ENCODE peak calls at places on chromosomes 6 and 20, in eight cellular contexts. T is psoas muscle; E is CD8-positive, alpha-beta T cell; X is CD8-positive, alpha-beta memory T cell; H is heart right ventricle; D is hepatocyte; L is aorta; J is esophagus muscularis mucosa. M is an unnamed sample.

GRCh38 chr6:170116643-170117042 is 174.2 kb downstream of the DLL1 start:
- DNase-seq in T (no peak), E (peak; percentile 2), X (peak; percentile 39), H (peak; percentile 2), D (no peak), L (peak; percentile 62), J (no peak), M (no peak)

GRCh38 chr6:37388578-37388977 is 34.8 kb downstream of the RNF8 start:
- DNase-seq in T (no peak), E (no peak), X (no peak), H (no peak), D (no peak), L (no peak), J (no peak), M (no peak)

GRCh38 chr6:52394251-52394666 is 25.9 kb upstream of the EFHC1 start:
- DNase-seq in T (no peak), E (peak; percentile 22), X (peak; percentile 52), H (no peak), D (no peak), L (no peak), J (no peak), M (no peak)

GRCh38 chr6:112563368-112563767 is 216.2 kb downstream of the RFPL4B start:
- DNase-seq in T (no peak), E (no peak), X (no peak), H (no peak), D (peak; percentile 20), L (no peak), J (no peak), M (no peak)

GRCh38 chr20:9978395-9979004 is 56.3 kb upstream of the ANKEF1 start:
- DNase-seq in T (no peak), E (peak; percentile 26), X (peak; percentile 57), H (peak; percentile 64), D (peak; percentile 86), L (no peak), J (no peak), M (peak; percentile 78)

GRCh38 chr6:149004664-149005063 is 257.8 kb downstream of the UST start:
- DNase-seq in T (no peak), E (no peak), X (no peak), H (no peak), D (no peak), L (no peak), J (peak; percentile 45), M (no peak)

GRCh38 chr20:53827292-53827995 is 233.8 kb upstream of the ZNF217 start:
- DNase-seq in T (no peak), E (no peak), X (no peak), H (no peak), D (no peak), L (no peak), J (no peak), M (no peak)

GRCh38 chr6:105898286-105898685 is 187.8 kb upstream of the PRDM1 start:
- DNase-seq in T (no peak), E (no peak), X (no peak), H (no peak), D (no peak), L (no peak), J (no peak), M (no peak)

DNA sequence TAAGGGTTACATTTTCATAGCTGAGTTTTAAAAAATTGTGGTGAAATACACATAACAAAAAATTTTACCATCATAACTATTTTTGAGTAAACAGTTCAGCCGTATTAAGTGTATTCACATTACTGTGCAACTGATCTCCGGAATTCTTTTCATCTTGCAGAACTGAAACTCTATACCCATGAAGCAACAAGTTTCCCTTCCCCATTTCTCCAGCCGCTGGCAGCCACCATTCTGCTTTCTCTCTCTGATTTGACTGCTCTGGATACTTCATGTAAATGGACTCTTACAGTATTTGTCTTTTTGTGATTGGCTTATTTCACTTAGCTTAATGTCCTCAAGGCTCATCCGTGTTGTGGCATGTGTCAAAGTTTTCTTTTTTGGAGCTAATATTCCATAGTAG is 341.6 kb downstream of the QKI start:
- DNase-seq in T (no peak), E (no peak), X (no peak), H (no peak), D (no peak), L (no peak), J (peak; percentile 85), M (no peak)
- H3K36me3 ChIP-seq in T (no peaks in the 10 kb centered on the region), E (no peaks in the 10 kb centered on the region), X (no peaks in the 10 kb centered on the region), H (no peaks in the 10 kb centered on the region), D (no peaks in the 10 kb centered on the region), L (no peaks in the 10 kb centered on the region), J (no peaks in the 10 kb centered on the region), M (no peaks in the 10 kb centered on the region)

GRCh38 chr6:117498159-117498558 is 15.7 kb downstream of the DCBLD1 start:
- DNase-seq in T (no peak), E (no peak), X (no peak), H (no peak), D (no peak), L (no peak), J (no peak), M (no peak)
- H3K4me1 ChIP-seq in T (peaks cover 6% of the 10 kb centered on the region), E (no peaks in the 10 kb centered on the region), X (no peaks in the 10 kb centered on the region), H (peaks cover 11% of the 10 kb centered on the region), D (peaks cover 21% of the 10 kb centered on the region), L (no peaks in the 10 kb centered on the region), J (no peaks in the 10 kb centered on the region), M (peaks cover 8% of the 10 kb centered on the region)

GRCh38 chr6:35025241-35026188 is 115.6 kb downstream of the TCP11 start:
- DNase-seq in T (no peak), E (no peak), X (no peak), H (no peak), D (no peak), L (no peak), J (no peak), M (peak; percentile 24)
- H3K27ac ChIP-seq in T (peak overlapping the region; percentile 60), E (no peak overlapping the region), X (no peak overlapping the region), H (peak overlapping the region; percentile 63), D (peak overlapping the region; percentile 85), L (no peak overlapping the region), J (peak overlapping the region; percentile 92), M (no peak overlapping the region)

GRCh38 chr20:34532320-34532719 is 16.1 kb downstream of the DYNLRB1 start:
- DNase-seq in T (no peak), E (no peak), X (no peak), H (no peak), D (no peak), L (no peak), J (no peak), M (no peak)

GRCh38 chr20:34528921-34529297 is 12.7 kb downstream of the DYNLRB1 start:
- DNase-seq in T (no peak), E (no peak), X (no peak), H (peak; percentile 53), D (no peak), L (no peak), J (no peak), M (no peak)

GRCh38 chr20:34529742-34530141 is 13.5 kb downstream of the DYNLRB1 start:
- DNase-seq in T (no peak), E (no peak), X (no peak), H (no peak), D (no peak), L (no peak), J (no peak), M (no peak)

GRCh38 chr20:34531608-34532265 is 15.5 kb downstream of the DYNLRB1 start:
- DNase-seq in T (no peak), E (no peak), X (no peak), H (no peak), D (no peak), L (no peak), J (no peak), M (no peak)

DNA sequence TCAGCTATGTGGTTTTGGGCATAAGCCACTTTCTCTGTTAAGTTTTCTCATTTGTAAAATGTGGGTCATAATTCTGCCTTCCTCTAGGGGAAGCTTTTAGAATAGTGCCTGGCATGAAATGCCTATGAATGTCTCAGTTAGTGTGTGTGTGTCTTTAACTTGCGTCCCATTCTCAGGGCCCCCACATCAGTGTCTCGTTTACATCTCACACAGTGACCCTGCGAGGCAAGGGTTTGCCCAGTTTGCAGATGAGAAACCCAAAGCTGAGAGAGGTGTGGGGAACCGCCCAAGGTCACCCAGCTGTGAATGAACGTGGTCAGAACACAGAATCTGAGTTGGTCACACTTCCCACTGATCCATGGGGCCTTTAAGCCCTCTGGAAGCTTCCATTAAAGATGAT is 14.1 kb downstream of the DYNLRB1 start:
- DNase-seq in T (no peak), E (no peak), X (no peak), H (no peak), D (no peak), L (no peak), J (no peak), M (no peak)
- H3K36me3 ChIP-seq in T (peaks cover 76% of the 10 kb centered on the region), E (peaks cover 65% of the 10 kb centered on the region), X (peaks cover 50% of the 10 kb centered on the region), H (no peaks in the 10 kb centered on the region), D (no peaks in the 10 kb centered on the region), L (no peaks in the 10 kb centered on the region), J (peaks cover 72% of the 10 kb centered on the region), M (peaks cover 15% of the 10 kb centered on the region)

GRCh38 chr20:57622579-57623381 is 2.6 kb upstream of the ZBP1 start:
- DNase-seq in T (no peak), E (peak; percentile 75), X (peak; percentile 79), H (peak; percentile 26), D (peak; percentile 76), L (peak; percentile 80), J (no peak), M (peak; percentile 67)
- H3K4me1 ChIP-seq in T (peaks cover 5% of the 10 kb centered on the region), E (peaks cover 73% of the 10 kb centered on the region), X (peaks cover 72% of the 10 kb centered on the region), H (peaks cover 5% of the 10 kb centered on the region), D (no peaks in the 10 kb centered on the region), L (no peaks in the 10 kb centered on the region), J (peaks cover 6% of the 10 kb centered on the region), M (peaks cover 3% of the 10 kb centered on the region)

DNA sequence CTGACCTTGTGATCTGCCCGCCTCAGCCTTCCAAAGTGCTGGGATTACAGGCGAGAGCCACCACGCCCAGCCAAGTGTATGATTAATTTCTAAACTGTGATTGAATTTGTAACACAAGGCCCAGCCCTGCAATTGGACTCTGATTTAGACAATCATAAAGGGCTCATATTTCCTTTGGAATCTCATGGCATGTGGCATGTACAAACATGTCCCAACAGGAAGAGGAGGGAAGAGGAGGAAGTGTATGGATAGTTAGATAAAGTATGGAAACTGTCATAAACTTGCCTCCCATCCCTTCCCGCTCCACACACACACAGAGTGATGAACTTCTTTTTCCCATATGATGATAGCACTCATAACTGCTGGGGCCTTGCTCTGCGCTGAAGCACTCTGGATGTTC is 27.2 kb upstream of the QKI start:
- DNase-seq in T (no peak), E (no peak), X (no peak), H (no peak), D (no peak), L (no peak), J (no peak), M (no peak)
- H3K27ac ChIP-seq in T (no peak overlapping the region), E (no peak overlapping the region), X (no peak overlapping the region), H (no peak overlapping the region), D (no peak overlapping the region), L (no peak overlapping the region), J (no peak overlapping the region), M (no peak overlapping the region)